ENCODE peak calls at places on chromosomes 4 and X, in five cellular contexts. K is activated T-cell treated with anti-CD3 and anti-CD28 coated beads for 48 hours, Q is GM10248, T is AG20443, U is T47D. Z is an unnamed sample.

GRCh38 chr4:15765910-15766703 is 12.0 kb upstream of the CD38 start:
- DNase-seq in K (no peak), Q (no peak), T (no peak), U (no peak), Z (no peak)

GRCh38 chrX:8684201-8684600 is 47.7 kb downstream of the ANOS1 start:
- DNase-seq in K (no peak), Q (no peak), T (no peak), U (no peak), Z (no peak)

GRCh38 chr4:139659735-139660424 is 5.7 kb upstream of the MGST2 start:
- DNase-seq in K (no peak), Q (no peak), T (no peak), U (no peak), Z (no peak)

GRCh38 chr4:151537726-151538125 is 128.8 kb downstream of the FHIP1A start:
- DNase-seq in K (no peak), Q (no peak), T (no peak), U (no peak), Z (no peak)

GRCh38 chr4:101355246-101355645 is 7.9 kb upstream of the PPP3CA start:
- DNase-seq in K (no peak), Q (peak), T (no peak), U (no peak), Z (no peak)

GRCh38 chrX:46294234-46294633 is 251.0 kb downstream of the ZNF674 start:
- DNase-seq in K (no peak), Q (no peak), T (peak), U (peak), Z (no peak)

GRCh38 chr4:10006604-10007435 is 14.5 kb downstream of the SLC2A9 start:
- DNase-seq in K (no peak), Q (no peak), T (peak), U (peak), Z (no peak)

GRCh38 chrX:9285342-9285771 is 179.5 kb upstream of the TBL1X start:
- DNase-seq in K (peak), Q (no peak), T (no peak), U (no peak), Z (no peak)

GRCh38 chr4:5865896-5866599 is 26.8 kb downstream of the CRMP1 start:
- DNase-seq in K (no peak), Q (no peak), T (no peak), U (peak), Z (no peak)

GRCh38 chrX:12955882-12956703 is 18.8 kb upstream of the TMSB4X start:
- DNase-seq in K (no peak), Q (peak), T (peak), U (peak), Z (peak)

GRCh38 chr4:866761-867390 is 40.9 kb upstream of the CPLX1 start:
- DNase-seq in K (no peak), Q (no peak), T (no peak), U (no peak), Z (no peak)

GRCh38 chr4:83484500-83485431 is at the start of gene ABRAXAS1:
- DNase-seq in K (peak), Q (peak), T (peak), U (peak), Z (peak)

GRCh38 chr4:141686929-141687328 is 50.5 kb downstream of the IL15 start:
- DNase-seq in K (no peak), Q (no peak), T (no peak), U (peak), Z (no peak)

GRCh38 chrX:80471582-80471981 is 51.3 kb downstream of the TENT5D start:
- DNase-seq in K (no peak), Q (no peak), T (no peak), U (no peak), Z (no peak)

GRCh38 chr4:98728871-98729270 is 70.5 kb upstream of the TSPAN5 start:
- DNase-seq in K (no peak), Q (no peak), T (no peak), U (no peak), Z (no peak)

GRCh38 chr4:83810428-83810827 is 274.5 kb downstream of the GPAT3 start:
- DNase-seq in K (no peak), Q (no peak), T (no peak), U (no peak), Z (no peak)

GRCh38 chr4:157804986-157805385 is 367.8 kb downstream of the GASK1B start:
- DNase-seq in K (no peak), Q (no peak), T (no peak), U (peak), Z (no peak)

GRCh38 chrX:97401154-97401553 is 517.4 kb downstream of the RPA4 start:
- DNase-seq in K (no peak), Q (no peak), T (no peak), U (no peak), Z (no peak)

GRCh38 chr4:17690135-17690534 is 75.7 kb downstream of the MED28 start:
- DNase-seq in K (no peak), Q (peak), T (no peak), U (no peak), Z (no peak)

GRCh38 chrX:16712116-16712824 is at the start of gene CTPS2:
- DNase-seq in K (peak), Q (peak), T (peak), U (peak), Z (peak)

GRCh38 chr4:181971973-181972372 is 271.2 kb upstream of the TENM3 start:
- DNase-seq in K (no peak), Q (no peak), T (peak), U (no peak), Z (no peak)

GRCh38 chr4:68404153-68404552 is 43.1 kb upstream of the TMPRSS11E start:
- DNase-seq in K (no peak), Q (no peak), T (no peak), U (no peak), Z (no peak)

GRCh38 chrX:15410430-15410829 is 26.2 kb upstream of the VEGFD start:
- DNase-seq in K (no peak), Q (no peak), T (no peak), U (peak), Z (no peak)

GRCh38 chr4:99084595-99084994 is 4.0 kb downstream of the ADH5 start:
- DNase-seq in K (no peak), Q (no peak), T (no peak), U (no peak), Z (no peak)

Z was measured in AG08396.